ENCODE peak calls at places on chromosomes 12 and 14, in ten cellular contexts. D is testis, Q is left lung, T is HCT116, V is GM23338, L is cardiac fibroblast, F is BJ, A is brain microvascular endothelial cell, P is lower lobe of right lung, G is fibroblast of mammary gland. H is an unnamed sample.

GRCh38 chr14:47262801-47263200 is 412.6 kb downstream of the MDGA2 start:
- DNase-seq in V (no peak), T (no peak), F (no peak), L (no peak), A (no peak), D (no peak), P (no peak), Q (no peak), G (no peak), H (no peak)

GRCh38 chr14:97995038-97995437 is 1197.9 kb downstream of the VRK1 start:
- DNase-seq in D (no peak), Q (no peak), F (no peak), P (no peak), L (no peak), A (no peak), V (no peak), G (no peak), T (no peak), H (no peak)

GRCh38 chr14:27199272-27199671 is 601.4 kb upstream of the NOVA1 start:
- DNase-seq in F (no peak), P (no peak), D (no peak), L (no peak), V (no peak), G (no peak), A (no peak), T (no peak), Q (no peak), H (no peak)

GRCh38 chr12:76032043-76032981 is 736 bp upstream of the PHLDA1 start:
- DNase-seq in T (no peak), Q (no peak), D (peak), P (no peak), A (peak), G (peak), V (peak), L (peak), F (no peak), H (peak)

GRCh38 chr14:30813182-30813581 is 61.2 kb upstream of the COCH start:
- DNase-seq in D (no peak), Q (no peak), G (no peak), P (no peak), F (no peak), T (no peak), L (no peak), V (no peak), A (no peak), H (no peak)

GRCh38 chr12:45348311-45348710 is 132.4 kb downstream of the ANO6 start:
- DNase-seq in Q (no peak), V (no peak), F (no peak), T (no peak), G (no peak), D (no peak), P (no peak), A (no peak), L (no peak), H (no peak)

GRCh38 chr12:124098101-124098757 is 125.2 kb downstream of the ZNF664 start:
- DNase-seq in Q (no peak), A (no peak), F (no peak), T (no peak), L (no peak), P (no peak), G (no peak), V (no peak), D (peak), H (no peak)

GRCh38 chr12:31002999-31003398 is 70.7 kb upstream of the DDX11 start:
- DNase-seq in D (no peak), T (no peak), V (no peak), Q (no peak), G (peak), P (peak), A (no peak), F (no peak), L (no peak), H (no peak)

GRCh38 chr12:109113661-109114321 is 2.6 kb upstream of the ACACB start:
- DNase-seq in L (no peak), D (no peak), G (no peak), Q (no peak), A (no peak), V (no peak), P (no peak), F (no peak), T (no peak), H (peak)

GRCh38 chr14:70888681-70889175 is 18.5 kb upstream of the PCNX1 start:
- DNase-seq in V (no peak), Q (no peak), G (peak), A (peak), T (no peak), D (no peak), P (no peak), L (peak), F (no peak), H (peak)

GRCh38 chr12:24902521-24903304 is 46.2 kb downstream of the BCAT1 start:
- DNase-seq in D (no peak), Q (peak), V (peak), A (no peak), G (peak), L (peak), T (no peak), P (peak), F (no peak), H (no peak)

GRCh38 chr12:92146497-92146828 is 817 bp upstream of the BTG1 start:
- DNase-seq in T (no peak), Q (no peak), A (peak), D (no peak), L (peak), F (no peak), G (peak), V (no peak), P (no peak), H (peak)

GRCh38 chr14:102525213-102526143 is 15.9 kb upstream of the ANKRD9 start:
- DNase-seq in F (no peak), P (no peak), A (peak), Q (no peak), T (peak), D (peak), V (no peak), G (peak), L (peak), H (peak)

GRCh38 chr14:67704484-67705089 is 2.9 kb downstream of the RDH12 start:
- DNase-seq in T (peak), P (no peak), A (peak), L (peak), Q (no peak), D (peak), G (peak), F (no peak), V (peak), H (peak)

GRCh38 chr12:93877446-93877845 is 200.3 kb downstream of the CRADD start:
- DNase-seq in Q (no peak), T (no peak), P (no peak), G (no peak), L (no peak), A (no peak), D (no peak), F (no peak), V (peak), H (no peak)

GRCh38 chr12:15227004-15227679 is 5.9 kb upstream of the RERG start:
- DNase-seq in V (peak), P (peak), Q (no peak), A (peak), L (peak), G (peak), T (peak), D (peak), F (no peak), H (peak)

GRCh38 chr12:79560165-79560889 is 130.4 kb downstream of the PAWR start:
- DNase-seq in A (no peak), F (no peak), V (no peak), G (no peak), Q (no peak), T (no peak), P (no peak), D (no peak), L (no peak), H (no peak)

GRCh38 chr14:92417759-92418158 is 94.8 kb downstream of the SLC24A4 start:
- DNase-seq in F (no peak), V (no peak), P (peak), T (no peak), Q (no peak), A (no peak), D (no peak), L (no peak), G (no peak), H (no peak)

GRCh38 chr14:25908707-25909106 is 689.1 kb downstream of the NOVA1 start:
- DNase-seq in T (no peak), Q (no peak), P (no peak), G (no peak), V (no peak), D (no peak), A (no peak), L (no peak), F (no peak), H (no peak)

GRCh38 chr12:6205144-6205539 is 4.9 kb downstream of the CD9 start:
- DNase-seq in T (no peak), G (no peak), Q (no peak), P (no peak), D (no peak), A (no peak), L (peak), V (peak), F (no peak), H (peak)

GRCh38 chr14:104350463-104351185 is 212.2 kb downstream of the KIF26A start:
- DNase-seq in Q (no peak), P (peak), V (no peak), F (no peak), G (no peak), T (no peak), L (no peak), A (no peak), D (peak), H (no peak)

GRCh38 chr14:47619397-47619796 is 56.0 kb downstream of the MDGA2 start:
- DNase-seq in L (no peak), F (no peak), D (no peak), T (no peak), V (no peak), G (no peak), Q (no peak), A (peak), P (no peak), H (no peak)

GRCh38 chr12:131076277-131076676 is 122.6 kb downstream of the ADGRD1 start:
- DNase-seq in D (peak), G (no peak), V (no peak), A (no peak), P (no peak), F (no peak), Q (no peak), L (no peak), T (no peak), H (no peak)

GRCh38 chr12:45363903-45364302 is 148.0 kb downstream of the ANO6 start:
- DNase-seq in P (no peak), G (no peak), T (no peak), F (no peak), Q (no peak), A (no peak), L (no peak), D (no peak), V (no peak), H (no peak)

GRCh38 chr12:94309348-94309747 is 150.3 kb downstream of the CEP83 start:
- DNase-seq in Q (no peak), F (no peak), T (no peak), P (no peak), D (no peak), G (no peak), L (no peak), A (no peak), V (no peak), H (no peak)

GRCh38 chr14:22849212-22849819 is 12.9 kb downstream of the MMP14 start:
- DNase-seq in D (peak), G (peak), V (peak), P (peak), T (no peak), F (no peak), Q (no peak), L (peak), A (peak), H (peak)
- H3K4me3 ChIP-seq in D (no peak), G (no peak), V (no peak), P (no peak), T (no peak), F (no peak), Q (no peak), L (no peak), A (no peak), H (no peak)

DNA sequence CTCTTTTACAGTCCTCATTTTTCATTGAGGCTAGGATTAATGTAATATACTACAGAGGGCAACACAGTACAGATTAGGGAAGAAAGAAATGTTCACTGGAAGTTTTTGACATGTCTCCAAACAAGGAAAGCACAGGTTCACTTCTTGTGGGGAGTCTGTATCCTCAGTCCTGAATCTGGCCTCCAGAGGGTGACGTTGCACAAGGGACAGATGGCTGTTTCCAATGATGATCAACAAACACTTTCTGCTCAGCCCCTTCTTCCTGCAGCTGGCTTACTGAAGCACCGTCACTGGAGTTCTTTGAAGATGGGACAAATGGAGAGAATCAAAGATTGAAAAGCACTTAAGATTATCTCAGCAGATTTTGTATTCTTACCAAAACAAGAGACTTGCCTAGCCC is 123.3 kb upstream of the OR4E1 start:
- DNase-seq in D (no peak), T (no peak), Q (no peak), G (no peak), A (peak), L (no peak), V (peak), F (no peak), P (no peak), H (no peak)
- TF ChIP-seq CTCF in D (no peak), T (no peak), Q (no peak), G (no peak), A (peak), L (no peak), V (peak), F (no peak), P (no peak), H (no peak)

DNA sequence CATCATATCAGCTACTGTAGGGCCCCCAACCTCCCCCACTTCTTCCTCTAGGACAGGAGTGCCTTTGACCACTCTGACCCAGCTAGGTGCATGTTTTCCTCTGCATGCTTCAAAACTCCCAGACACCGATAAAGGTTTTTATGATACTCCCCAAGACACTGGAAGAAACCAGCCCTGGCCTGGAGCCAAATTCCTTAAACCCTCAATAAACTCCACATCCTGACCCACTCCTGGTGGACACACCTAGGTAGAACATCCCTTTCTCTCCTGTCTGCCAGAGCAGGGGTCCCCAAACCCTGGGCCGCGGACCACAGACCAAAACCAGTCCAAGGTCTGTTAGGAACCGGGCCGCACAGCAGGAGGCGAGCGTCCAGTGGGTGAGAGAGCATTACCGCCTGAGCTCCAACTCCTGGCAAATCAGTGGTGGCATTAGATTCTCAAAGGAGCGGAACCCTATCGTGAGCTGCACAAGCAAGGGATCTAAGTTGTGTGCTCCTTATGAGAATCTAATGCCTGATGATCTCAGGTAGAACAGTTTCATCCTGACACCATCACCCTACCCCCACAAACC is 49.6 kb downstream of the NT5DC3 start:
- DNase-seq in L (no peak), T (no peak), D (no peak), Q (no peak), V (no peak), A (no peak), P (no peak), G (no peak), F (no peak), H (no peak)
- H3K4me3 ChIP-seq in L (no peak), T (no peak), D (no peak), Q (no peak), V (no peak), A (no peak), P (no peak), G (no peak), F (no peak), H (no peak)

DNA sequence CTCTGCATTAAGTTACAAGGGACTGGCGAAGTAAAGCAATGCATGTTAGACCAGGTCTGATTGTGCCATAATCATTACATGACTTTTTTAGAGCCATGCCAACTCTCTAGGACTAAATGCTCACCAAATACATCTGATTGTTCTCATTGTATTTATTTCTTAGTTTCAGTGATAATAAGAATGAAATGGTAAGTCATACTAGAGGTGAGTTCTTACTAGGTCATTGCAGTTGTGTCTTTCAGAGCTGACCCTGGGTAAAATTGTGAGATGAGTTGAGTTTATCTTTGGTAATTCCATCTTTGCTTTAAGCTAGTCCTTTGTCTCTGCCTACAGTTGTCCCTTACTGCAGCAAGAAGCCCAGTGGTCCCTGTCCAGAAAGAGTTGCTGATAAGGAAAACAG is 73.2 kb downstream of the PRKCH start:
- DNase-seq in Q (no peak), V (no peak), F (no peak), A (no peak), T (no peak), L (no peak), P (no peak), D (no peak), G (no peak), H (no peak)
- TF ChIP-seq CTCF in Q (no peak), V (no peak), F (no peak), A (no peak), T (no peak), L (no peak), P (no peak), D (no peak), G (no peak), H (no peak)

GRCh38 chr12:49698619-49699545 is 8.3 kb downstream of the FMNL3 start:
- DNase-seq in D (no peak), A (peak), V (peak), T (no peak), P (no peak), Q (no peak), G (peak), F (no peak), L (peak), H (peak)
- H3K4me3 ChIP-seq in D (no peak), A (peak), V (peak), T (no peak), P (peak), Q (no peak), G (peak), F (no peak), L (peak), H (peak)

GRCh38 chr12:122880668-122881067 is 15.3 kb downstream of the VPS37B start:
- DNase-seq in G (peak), P (no peak), F (no peak), L (peak), D (peak), A (no peak), V (peak), Q (no peak), T (no peak), H (peak)
- TF ChIP-seq CTCF in G (peak), P (peak), F (peak), L (peak), D (peak), A (peak), V (peak), Q (peak), T (peak), H (peak)

GRCh38 chr14:69191340-69192111 is at the start of gene EXD2:
- DNase-seq in F (no peak), T (peak), V (peak), L (peak), D (peak), Q (peak), G (peak), P (peak), A (peak), H (peak)

GRCh38 chr14:69190191-69190590 is 1.1 kb upstream of the EXD2 start:
- DNase-seq in D (no peak), T (no peak), P (no peak), V (peak), F (no peak), Q (no peak), G (no peak), L (no peak), A (no peak), H (no peak)
- H3K4me3 ChIP-seq in D (no peak), T (no peak), P (no peak), V (no peak), F (no peak), Q (no peak), G (no peak), L (no peak), A (no peak), H (no peak)

DNA sequence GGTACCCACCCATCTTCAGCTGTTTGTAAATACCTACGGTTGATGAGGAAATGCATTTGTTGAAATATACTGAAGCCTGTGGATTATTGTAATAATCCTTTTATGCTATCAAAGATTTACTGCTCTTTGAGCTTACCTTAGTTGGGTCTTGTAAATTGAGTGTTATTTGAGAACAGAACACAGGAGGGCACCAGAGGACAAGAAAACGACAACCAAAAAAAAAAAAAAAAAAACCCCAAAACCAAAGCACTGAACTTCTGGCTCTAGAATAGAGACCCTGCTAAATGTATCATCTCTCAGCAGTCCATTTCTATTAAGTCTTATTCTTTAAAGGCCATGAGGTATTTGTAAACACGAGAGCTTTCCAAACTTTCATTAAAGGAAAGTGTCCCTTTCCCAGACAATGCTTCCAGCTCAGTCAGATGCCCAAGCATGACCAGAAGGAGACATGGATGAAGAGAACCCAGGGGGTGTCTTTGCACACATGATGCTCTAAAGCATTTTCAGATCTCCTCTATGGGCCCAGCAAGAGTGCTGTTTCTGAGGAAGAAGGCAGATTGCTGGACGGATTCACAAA is 763.9 kb downstream of the NRXN3 start:
- DNase-seq in L (peak), P (no peak), D (no peak), F (no peak), T (no peak), V (peak), A (no peak), Q (no peak), G (peak), H (peak)
- TF ChIP-seq CTCF in L (peak), P (peak), D (no peak), F (peak), T (peak), V (peak), A (peak), Q (no peak), G (peak), H (peak)

DNA sequence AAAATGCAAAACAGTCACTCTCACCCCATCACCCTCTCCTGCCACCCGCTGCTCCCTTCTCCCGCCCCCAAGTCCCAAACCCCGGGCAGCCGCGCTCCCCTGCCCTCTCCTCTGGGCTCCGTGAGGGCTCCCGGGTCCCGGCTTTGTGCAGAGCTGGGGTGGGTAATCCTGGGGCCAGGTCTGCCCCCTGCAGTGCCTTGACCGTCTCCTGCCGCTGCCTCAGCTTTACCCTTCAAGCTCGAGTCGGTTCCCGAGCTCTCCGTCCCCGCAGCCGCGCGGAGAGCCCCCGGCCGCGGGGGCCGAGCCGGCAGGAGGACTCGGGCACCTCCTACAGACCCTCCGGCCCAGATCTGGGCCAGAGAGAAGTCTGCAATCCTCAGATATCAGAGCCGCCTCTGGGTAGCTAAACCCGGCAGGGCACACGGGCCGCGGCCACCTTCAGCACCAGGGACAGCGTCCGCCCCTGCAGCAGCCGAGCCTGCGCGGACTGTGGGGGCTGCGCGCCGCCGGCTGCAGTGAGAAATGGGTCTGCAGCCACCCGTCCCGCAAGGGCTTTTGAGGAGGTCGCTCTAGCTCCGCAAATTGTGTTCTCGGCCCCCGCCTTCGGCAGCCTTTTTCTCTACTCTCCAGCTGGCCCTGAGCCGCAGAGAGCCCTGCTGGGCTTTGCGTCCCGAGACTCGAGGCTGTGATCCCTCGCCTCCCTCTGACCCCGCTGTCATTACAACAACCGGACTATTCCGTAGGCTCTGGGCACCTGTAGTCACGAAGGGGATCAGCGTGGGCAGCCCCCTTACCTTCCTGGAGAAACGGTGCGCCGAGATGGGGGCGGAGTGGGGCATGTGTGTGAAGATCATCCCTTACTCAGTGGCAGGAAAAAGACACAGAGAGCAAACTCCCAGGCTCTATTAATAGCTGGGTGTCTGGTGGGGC is 1.2 kb downstream of the PRMT8 start:
- DNase-seq in V (peak), D (peak), A (peak), Q (peak), P (peak), G (peak), F (no peak), T (no peak), L (peak), H (peak)
- H3K4me3 ChIP-seq in V (peak), D (peak), A (no peak), Q (no peak), P (no peak), G (no peak), F (no peak), T (no peak), L (no peak), H (no peak)

GRCh38 chr14:77319416-77319815 is 1.3 kb downstream of the POMT2 start:
- DNase-seq in Q (no peak), T (no peak), G (no peak), F (no peak), P (no peak), A (no peak), L (no peak), D (no peak), V (no peak), H (no peak)
- TF ChIP-seq CTCF in Q (no peak), T (no peak), G (no peak), F (no peak), P (no peak), A (no peak), L (no peak), D (no peak), V (no peak), H (no peak)